ENCODE peak calls at places on chromosome 11, in nine cellular contexts. Z is HepG2, Q is upper lobe of left lung, N is SK-N-SH, X is stomach, O is transverse colon, K is sigmoid colon, E is suprapubic skin, M is H1. Y is an unnamed sample.

GRCh38 chr11:121814962-121815361 is 301.1 kb downstream of the BLID start:
- DNase-seq in X (no peak), Q (no peak), Z (no peak), M (no peak), K (no peak), N (no peak), O (no peak), E (no peak), Y (no peak)

GRCh38 chr11:122882189-122882808 is at the start of gene JHY:
- DNase-seq in N (no peak), E (peak), K (no peak), M (no peak), Q (no peak), X (no peak), O (no peak), Z (no peak), Y (no peak)

GRCh38 chr11:108875134-108875533 is 210.3 kb downstream of the DDX10 start:
- DNase-seq in Z (no peak), M (no peak), E (no peak), K (no peak), N (no peak), O (no peak), Q (no peak), X (no peak), Y (no peak)

GRCh38 chr11:16956538-16957153 is 57.6 kb downstream of the PLEKHA7 start:
- DNase-seq in M (peak), K (no peak), X (no peak), O (no peak), Z (no peak), Q (no peak), N (no peak), E (no peak), Y (no peak)

GRCh38 chr11:111395081-111395480 is 16.0 kb upstream of the POU2AF1 start:
- DNase-seq in X (peak), K (no peak), O (no peak), E (no peak), Q (no peak), M (no peak), N (no peak), Z (peak), Y (no peak)

GRCh38 chr11:130213143-130213978 is 53.8 kb downstream of the ST14 start:
- DNase-seq in M (peak), O (peak), Z (peak), E (peak), Q (peak), K (peak), N (peak), X (peak), Y (peak)

GRCh38 chr11:117072517-117073218 is 25.6 kb downstream of the SIK3 start:
- DNase-seq in X (no peak), Q (no peak), O (no peak), Z (peak), M (no peak), E (no peak), K (no peak), N (no peak), Y (no peak)

GRCh38 chr11:75717608-75718403 is at the start of gene MOGAT2:
- DNase-seq in Q (no peak), K (no peak), Z (no peak), O (peak), E (no peak), X (peak), N (no peak), M (no peak), Y (no peak)

GRCh38 chr11:12449961-12450715 is 72.8 kb downstream of the PARVA start:
- DNase-seq in O (no peak), Z (no peak), X (no peak), E (no peak), M (no peak), N (no peak), Q (no peak), K (no peak), Y (no peak)

GRCh38 chr11:66541892-66542291 is 4.0 kb downstream of the ZDHHC24 start:
- DNase-seq in Q (no peak), E (no peak), K (no peak), O (no peak), M (no peak), N (no peak), X (no peak), Z (no peak), Y (no peak)

GRCh38 chr11:66542362-66542761 is 3.5 kb downstream of the ZDHHC24 start:
- DNase-seq in Z (no peak), M (no peak), N (no peak), Q (no peak), O (no peak), E (no peak), X (no peak), K (no peak), Y (no peak)

GRCh38 chr11:66545701-66546367 is at the start of gene ZDHHC24:
- DNase-seq in Z (peak), K (peak), Q (peak), M (peak), E (peak), N (peak), O (peak), X (peak), Y (peak)

GRCh38 chr11:66546368-66546965 is at the start of gene ACTN3:
- DNase-seq in X (no peak), O (peak), N (peak), M (peak), K (peak), Q (peak), E (no peak), Z (peak), Y (no peak)

DNA sequence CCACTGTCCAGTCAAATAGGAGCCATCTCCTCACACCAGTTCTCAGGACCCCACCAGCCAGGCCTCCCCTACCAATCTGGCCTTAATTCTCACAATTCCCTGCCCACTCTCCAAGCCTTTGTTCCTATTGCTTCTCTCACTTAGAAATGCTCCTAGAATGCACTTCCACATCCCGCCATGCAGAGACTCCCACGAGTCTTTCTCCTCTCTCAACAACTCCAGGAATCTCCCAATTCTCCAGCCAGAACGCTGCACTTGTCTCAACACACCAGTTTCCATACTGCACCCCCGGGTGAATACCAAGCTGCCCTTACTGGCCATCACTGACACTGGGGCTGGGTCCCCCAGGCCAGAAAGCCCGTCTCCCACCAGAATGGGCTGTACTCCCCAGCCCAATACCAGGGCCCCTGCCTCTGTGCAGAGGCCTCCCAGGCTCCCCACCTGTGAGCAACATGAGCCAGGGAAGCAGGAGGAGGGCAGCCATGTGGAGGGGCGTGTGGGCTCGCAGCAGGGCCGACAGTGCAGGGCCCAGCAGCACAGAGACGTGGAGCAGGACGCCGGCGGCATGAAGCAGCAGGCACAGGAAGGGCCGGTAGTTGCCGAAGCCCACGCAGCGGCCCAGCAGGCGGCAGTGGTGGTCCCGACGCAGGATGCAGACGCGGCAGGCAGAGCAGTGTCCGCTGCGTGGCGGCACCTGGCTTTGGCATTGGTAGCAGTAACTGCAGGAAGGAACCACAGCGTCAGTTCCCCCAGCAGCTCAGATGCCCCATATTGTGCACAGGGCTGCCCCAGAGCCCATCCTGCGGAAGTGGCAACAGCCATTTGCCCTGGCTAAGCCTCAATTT is 2.4 kb downstream of the ZDHHC24 start:
- DNase-seq in X (peak), Z (no peak), M (no peak), E (no peak), Q (peak), K (no peak), O (peak), N (peak), Y (no peak)
- TF ChIP-seq EP300 in X (no peak), Z (no peak), M (no peak), E (no peak), Q (no peak), K (no peak), O (no peak), N (no peak), Y (no peak)

GRCh38 chr11:67117667-67118058 is 1.4 kb upstream of the KDM2A start:
- DNase-seq in E (no peak), N (no peak), Z (no peak), Q (peak), M (no peak), O (peak), X (no peak), K (peak), Y (no peak)
- TF ChIP-seq POLR2AphosphoS5 in E (no peak), N (no peak), Z (no peak), Q (no peak), M (no peak), O (no peak), X (no peak), K (no peak), Y (no peak)

DNA sequence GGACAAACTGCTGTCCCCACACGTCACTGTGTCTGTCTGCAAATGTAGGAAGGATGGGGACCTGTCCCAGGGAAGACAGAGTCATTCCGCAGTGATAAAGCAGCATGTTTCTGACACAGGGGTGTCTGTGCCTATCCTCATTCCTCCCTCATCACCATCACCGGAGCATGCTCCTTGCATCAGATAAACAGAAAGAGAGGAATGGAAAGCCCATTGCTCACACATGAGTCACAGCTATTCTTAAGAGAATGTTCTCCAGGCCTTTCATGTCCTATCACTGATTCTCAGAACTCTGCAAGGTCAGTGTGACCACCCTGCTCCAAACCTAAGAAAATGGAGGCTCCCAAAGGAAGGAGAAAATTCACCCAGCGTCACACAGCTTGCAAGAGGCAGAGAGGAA is 38.9 kb downstream of the ZNF195 start:
- DNase-seq in Z (no peak), K (no peak), X (no peak), Q (no peak), E (no peak), O (no peak), M (no peak), N (no peak), Y (no peak)
- TF ChIP-seq EP300 in Z (no peak), K (no peak), X (no peak), Q (no peak), E (no peak), O (no peak), M (no peak), N (no peak), Y (no peak)

GRCh38 chr11:7577883-7578242 is 64.1 kb downstream of the PPFIBP2 start:
- DNase-seq in Z (no peak), X (no peak), E (no peak), Q (no peak), M (no peak), K (no peak), O (no peak), N (peak), Y (no peak)

GRCh38 chr11:7576671-7577225 is 62.9 kb downstream of the PPFIBP2 start:
- DNase-seq in Z (no peak), M (no peak), X (no peak), E (no peak), Q (no peak), O (no peak), K (peak), N (peak), Y (no peak)

GRCh38 chr11:7574491-7575129 is 60.8 kb downstream of the PPFIBP2 start:
- DNase-seq in K (no peak), O (no peak), E (no peak), Z (no peak), X (no peak), M (no peak), Q (no peak), N (no peak), Y (no peak)

GRCh38 chr11:7577226-7577882 is 63.6 kb downstream of the PPFIBP2 start:
- DNase-seq in N (peak), M (no peak), K (peak), O (peak), Q (peak), Z (no peak), E (peak), X (peak), Y (no peak)

GRCh38 chr11:7575841-7576451 is 62.1 kb downstream of the PPFIBP2 start:
- DNase-seq in N (peak), Z (peak), K (no peak), Q (peak), O (peak), E (no peak), M (no peak), X (peak), Y (no peak)
- TF ChIP-seq POLR2AphosphoS5 in N (no peak), Z (no peak), K (no peak), Q (no peak), O (peak), E (no peak), M (no peak), X (peak), Y (no peak)

GRCh38 chr11:1622076-1622475 is at the start of gene KRTAP5-4:
- DNase-seq in Z (no peak), E (no peak), X (no peak), Q (no peak), M (no peak), O (no peak), K (no peak), N (no peak), Y (no peak)
- TF ChIP-seq EP300 in Z (no peak), E (no peak), X (no peak), Q (no peak), M (no peak), O (no peak), K (no peak), N (no peak), Y (no peak)

GRCh38 chr11:45060707-45061106 is 85.7 kb upstream of the PRDM11 start:
- DNase-seq in Q (no peak), Z (no peak), M (no peak), K (no peak), X (no peak), N (no peak), E (no peak), O (no peak), Y (no peak)

GRCh38 chr11:45063669-45064068 is 82.8 kb upstream of the PRDM11 start:
- DNase-seq in X (no peak), N (no peak), K (no peak), Q (no peak), O (no peak), Z (no peak), E (no peak), M (no peak), Y (no peak)

GRCh38 chr11:45062115-45062514 is 84.3 kb upstream of the PRDM11 start:
- DNase-seq in Z (no peak), O (no peak), E (no peak), K (no peak), X (no peak), M (no peak), N (no peak), Q (no peak), Y (no peak)

GRCh38 chr11:45061641-45062040 is 84.8 kb upstream of the PRDM11 start:
- DNase-seq in Z (no peak), M (no peak), X (no peak), N (no peak), K (no peak), Q (no peak), E (no peak), O (no peak), Y (no peak)

DNA sequence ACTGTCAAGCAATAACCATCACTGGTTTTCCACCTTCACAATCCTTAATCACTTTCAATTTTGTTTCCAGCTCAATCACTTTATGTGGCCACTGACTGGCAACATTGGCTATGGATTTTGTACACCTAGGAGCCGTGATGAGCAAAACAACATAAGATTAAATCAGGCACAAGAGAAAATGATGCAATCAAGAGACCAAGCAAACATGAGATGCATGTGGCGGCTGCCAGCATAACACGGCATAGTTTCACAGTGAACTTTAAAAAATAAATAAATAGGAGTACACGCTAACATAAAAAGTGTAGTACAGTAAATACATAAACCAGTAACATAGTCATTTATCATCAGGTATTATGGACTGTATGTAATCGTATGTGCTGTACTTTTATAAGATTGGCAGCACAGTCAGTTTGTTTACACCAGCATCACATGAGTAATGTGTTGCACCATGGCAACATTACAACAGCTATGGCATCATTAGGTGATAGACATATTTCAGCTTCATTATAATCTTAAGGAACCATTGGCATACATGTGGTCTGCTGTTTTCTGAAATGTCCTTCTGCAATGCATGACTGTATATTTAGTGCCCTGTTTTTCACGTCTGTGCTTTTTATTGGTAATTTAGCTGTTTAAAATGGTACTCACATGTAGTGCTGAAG is 83.3 kb upstream of the PRDM11 start:
- DNase-seq in M (no peak), Q (no peak), E (no peak), O (no peak), Z (no peak), X (no peak), N (no peak), K (no peak), Y (no peak)
- TF ChIP-seq POLR2AphosphoS5 in M (no peak), Q (no peak), E (no peak), O (no peak), Z (no peak), X (no peak), N (no peak), K (no peak), Y (no peak)

DNA sequence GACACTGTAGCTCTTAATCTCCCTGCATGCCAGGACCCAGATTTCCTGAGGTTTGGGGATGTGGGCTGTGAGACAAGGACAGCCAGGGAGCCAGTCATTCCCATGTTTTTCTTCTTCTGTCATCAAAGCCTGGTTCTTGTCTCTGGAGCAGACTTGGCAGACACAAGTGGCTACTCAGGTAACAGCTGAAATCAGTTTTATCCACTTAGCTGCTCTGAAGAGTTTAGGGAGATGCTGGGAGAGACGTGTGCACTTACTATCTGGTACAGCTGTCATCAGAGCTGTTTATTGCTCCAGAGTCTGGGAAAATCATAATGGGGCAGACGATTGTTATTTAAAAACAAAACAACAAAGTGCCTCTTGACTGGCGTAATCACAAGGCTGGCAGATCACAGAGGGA is 56.6 kb downstream of the CSNK2A3 start:
- DNase-seq in M (no peak), X (no peak), N (no peak), E (no peak), O (no peak), Q (no peak), K (no peak), Z (no peak), Y (no peak)
- TF ChIP-seq EP300 in M (no peak), X (no peak), N (no peak), E (no peak), O (no peak), Q (no peak), K (no peak), Z (no peak), Y (no peak)

Y was measured in esophagus muscularis mucosa.